ENCODE peak calls at places on chromosomes 12 and 14, in four cellular contexts. One of them, this sample, is unnamed. For H3K79me1, the result is how much of the 10 kb centered on the place peaks cover.

GRCh38 chr14:51928568-51928967 is 60.8 kb upstream of the RTRAF start:
- DNase-seq in IMR-90: no peak
- DNase-seq in trophoblast cell: no peak
- DNase-seq in H1: no peak
- DNase-seq in this sample: no peak

GRCh38 chr12:96497800-96498199 is 8.4 kb downstream of the CFAP54 start:
- DNase-seq in trophoblast cell: no peak
- DNase-seq in H1: no peak
- DNase-seq in IMR-90: peak
- DNase-seq in this sample: no peak

GRCh38 chr14:67837011-67837624 is 17.5 kb downstream of the RAD51B start:
- DNase-seq in IMR-90: peak
- DNase-seq in H1: no peak
- DNase-seq in trophoblast cell: peak
- DNase-seq in this sample: peak

GRCh38 chr12:104648746-104649145 is 192.0 kb downstream of the CHST11 start:
- DNase-seq in H1: no peak
- DNase-seq in IMR-90: no peak
- DNase-seq in trophoblast cell: no peak
- DNase-seq in this sample: no peak

GRCh38 chr12:32183646-32184045 is 77.0 kb downstream of the BICD1 start:
- DNase-seq in trophoblast cell: peak
- DNase-seq in IMR-90: peak
- DNase-seq in H1: peak
- DNase-seq in this sample: peak

GRCh38 chr12:84689638-84690037 is 223.0 kb downstream of the SLC6A15 start:
- DNase-seq in H1: no peak
- DNase-seq in trophoblast cell: no peak
- DNase-seq in IMR-90: no peak
- DNase-seq in this sample: no peak

GRCh38 chr12:120649442-120650248 is 9.2 kb downstream of the CABP1 start:
- DNase-seq in trophoblast cell: no peak
- DNase-seq in H1: no peak
- DNase-seq in IMR-90: peak
- DNase-seq in this sample: no peak

GRCh38 chr12:16121953-16122352 is 155.5 kb downstream of the SLC15A5 start:
- DNase-seq in IMR-90: no peak
- DNase-seq in trophoblast cell: no peak
- DNase-seq in H1: no peak
- DNase-seq in this sample: no peak

GRCh38 chr12:102298022-102298421 is 100.4 kb upstream of the PMCH start:
- DNase-seq in H1: no peak
- DNase-seq in trophoblast cell: no peak
- DNase-seq in IMR-90: peak
- DNase-seq in this sample: no peak

GRCh38 chr12:3084742-3085141 is 7.6 kb downstream of the TSPAN9 start:
- DNase-seq in H1: peak
- DNase-seq in IMR-90: no peak
- DNase-seq in trophoblast cell: no peak
- DNase-seq in this sample: no peak

GRCh38 chr14:45201908-45202307 is 51.1 kb downstream of the MIS18BP1 start:
- DNase-seq in trophoblast cell: no peak
- DNase-seq in IMR-90: no peak
- DNase-seq in H1: no peak
- DNase-seq in this sample: peak

GRCh38 chr12:91496337-91496736 is 313.7 kb upstream of the DCN start:
- DNase-seq in H1: no peak
- DNase-seq in trophoblast cell: no peak
- DNase-seq in IMR-90: no peak
- DNase-seq in this sample: no peak

GRCh38 chr12:90729741-90730140 is 225.2 kb downstream of the CCER1 start:
- DNase-seq in IMR-90: peak
- DNase-seq in trophoblast cell: peak
- DNase-seq in H1: no peak
- DNase-seq in this sample: peak

GRCh38 chr14:61397607-61398006 is 76.2 kb downstream of the PRKCH start:
- DNase-seq in trophoblast cell: no peak
- DNase-seq in IMR-90: no peak
- DNase-seq in H1: no peak
- DNase-seq in this sample: no peak

GRCh38 chr12:56948881-56949280 is 8.5 kb downstream of the RDH16 start:
- DNase-seq in H1: no peak
- DNase-seq in IMR-90: no peak
- DNase-seq in trophoblast cell: no peak
- DNase-seq in this sample: no peak
- H3K79me1 ChIP-seq in H1: under half
- H3K79me1 ChIP-seq in IMR-90: under half
- H3K79me1 ChIP-seq in trophoblast cell: under half
- H3K79me1 ChIP-seq in this sample: under half

GRCh38 chr12:124506145-124506831 is 61.1 kb downstream of the NCOR2 start:
- DNase-seq in H1: no peak
- DNase-seq in IMR-90: no peak
- DNase-seq in trophoblast cell: no peak
- DNase-seq in this sample: peak
- H3K79me1 ChIP-seq in H1: under half
- H3K79me1 ChIP-seq in IMR-90: half or more
- H3K79me1 ChIP-seq in trophoblast cell: under half
- H3K79me1 ChIP-seq in this sample: under half

GRCh38 chr12:132497514-132498405 is 7.8 kb downstream of the FBRSL1 start:
- DNase-seq in IMR-90: no peak
- DNase-seq in H1: no peak
- DNase-seq in trophoblast cell: no peak
- DNase-seq in this sample: no peak
- H3K79me1 ChIP-seq in IMR-90: half or more
- H3K79me1 ChIP-seq in H1: under half
- H3K79me1 ChIP-seq in trophoblast cell: under half
- H3K79me1 ChIP-seq in this sample: under half

DNA sequence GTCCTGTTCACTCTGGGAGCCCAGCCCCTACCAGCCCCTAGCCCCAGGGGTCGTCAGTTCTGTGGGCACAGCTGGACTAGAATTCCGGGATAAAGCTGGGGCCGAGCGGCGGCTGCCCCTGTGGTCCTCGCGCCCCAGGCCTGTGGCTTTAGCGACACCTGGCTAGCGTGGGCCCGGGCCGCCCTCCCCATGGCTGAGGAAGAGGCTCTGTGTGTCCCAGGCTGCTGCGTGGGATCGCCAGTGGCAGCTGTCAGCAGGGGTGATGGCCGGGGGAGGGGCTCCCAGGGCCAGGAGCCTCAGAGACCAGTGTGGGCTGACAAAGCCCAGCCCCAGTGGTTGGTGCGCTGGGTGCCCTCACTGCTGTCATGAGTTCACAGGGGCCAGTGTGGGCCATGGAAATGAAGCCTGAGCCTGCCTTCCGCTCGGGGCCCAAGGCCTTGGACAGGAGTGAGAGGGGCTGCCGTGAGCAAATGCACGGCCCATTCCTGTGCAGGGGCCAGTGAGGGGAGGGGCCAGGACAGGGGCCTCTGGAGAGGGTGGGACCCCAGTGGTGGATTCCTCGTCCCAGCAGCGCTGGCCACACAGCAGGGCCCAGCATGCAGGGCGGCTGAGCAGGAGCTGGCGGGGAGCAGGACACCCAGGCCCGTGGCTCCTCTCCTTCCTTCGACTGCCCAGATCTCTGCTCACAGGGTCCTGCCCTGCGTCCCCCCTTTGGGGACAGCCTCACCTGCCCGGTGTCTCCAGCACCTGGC is 11.4 kb downstream of the FBRSL1 start:
- DNase-seq in IMR-90: no peak
- DNase-seq in trophoblast cell: no peak
- DNase-seq in H1: no peak
- DNase-seq in this sample: no peak
- H3K79me1 ChIP-seq in IMR-90: half or more
- H3K79me1 ChIP-seq in trophoblast cell: under half
- H3K79me1 ChIP-seq in H1: under half
- H3K79me1 ChIP-seq in this sample: under half